ENCODE peak calls at places on chromosome 5, in four cellular contexts. J is WTC11, N is H1, D is HepG2. I is an unnamed sample.

GRCh38 chr5:3891118-3891517 is 295.5 kb downstream of the IRX1 start:
- DNase-seq in J (peak), N (no peak), D (no peak), I (no peak)

GRCh38 chr5:415928-416635 is 26.9 kb upstream of the EXOC3 start:
- DNase-seq in J (peak), N (no peak), D (peak), I (no peak)

GRCh38 chr5:39498247-39498952 is 73.6 kb upstream of the DAB2 start:
- DNase-seq in J (no peak), N (no peak), D (no peak), I (no peak)

GRCh38 chr5:28903643-28904042 is 1865.3 kb upstream of the CDH9 start:
- DNase-seq in J (no peak), N (no peak), D (no peak), I (no peak)

GRCh38 chr5:72107874-72108199 is 562 bp downstream of the MAP1B start:
- DNase-seq in J (peak), N (no peak), D (no peak), I (no peak)

GRCh38 chr5:11602298-11602697 is 301.9 kb downstream of the CTNND2 start:
- DNase-seq in J (no peak), N (no peak), D (peak), I (no peak)

GRCh38 chr5:72280655-72281069 is 39.4 kb downstream of the MRPS27 start:
- DNase-seq in J (no peak), N (no peak), D (no peak), I (no peak)

GRCh38 chr5:41903382-41903891 is 707 bp upstream of the RIMOC1 start:
- DNase-seq in J (no peak), N (no peak), D (no peak), I (no peak)

GRCh38 chr5:176541338-176542134 is 4.3 kb upstream of the RNF44 start:
- DNase-seq in J (peak), N (no peak), D (peak), I (no peak)

GRCh38 chr5:33441241-33441844 is 578 bp downstream of the TARS1 start:
- DNase-seq in J (no peak), N (no peak), D (peak), I (peak)

GRCh38 chr5:95027151-95027721 is 257.7 kb downstream of the MCTP1 start:
- DNase-seq in J (no peak), N (no peak), D (no peak), I (no peak)

GRCh38 chr5:141715340-141715905 is 33.4 kb upstream of the ARAP3 start:
- DNase-seq in J (no peak), N (no peak), D (no peak), I (no peak)

GRCh38 chr5:52746539-52746938 is 41.2 kb upstream of the ITGA1 start:
- DNase-seq in J (no peak), N (no peak), D (no peak), I (no peak)

GRCh38 chr5:142863856-142864255 is 93.7 kb downstream of the ARHGAP26 start:
- DNase-seq in J (peak), N (no peak), D (no peak), I (no peak)

GRCh38 chr5:10590226-10591047 is 26.6 kb downstream of the ANKRD33B start:
- DNase-seq in J (no peak), N (peak), D (no peak), I (no peak)

GRCh38 chr5:73796164-73797141 is 170.5 kb downstream of the ARHGEF28 start:
- DNase-seq in J (no peak), N (no peak), D (peak), I (peak)

GRCh38 chr5:126937796-126938195 is 92.6 kb downstream of the MARCHF3 start:
- DNase-seq in J (no peak), N (no peak), D (no peak), I (no peak)

GRCh38 chr5:105952875-105953274 is 1717.9 kb downstream of the EFNA5 start:
- DNase-seq in J (no peak), N (no peak), D (no peak), I (no peak)

GRCh38 chr5:59161206-59162105 is 578.6 kb downstream of the RAB3C start:
- DNase-seq in J (no peak), N (no peak), D (no peak), I (no peak)

GRCh38 chr5:115637507-115637906 is 11.7 kb upstream of the TMED7 start:
- DNase-seq in J (no peak), N (no peak), D (no peak), I (no peak)

DNA sequence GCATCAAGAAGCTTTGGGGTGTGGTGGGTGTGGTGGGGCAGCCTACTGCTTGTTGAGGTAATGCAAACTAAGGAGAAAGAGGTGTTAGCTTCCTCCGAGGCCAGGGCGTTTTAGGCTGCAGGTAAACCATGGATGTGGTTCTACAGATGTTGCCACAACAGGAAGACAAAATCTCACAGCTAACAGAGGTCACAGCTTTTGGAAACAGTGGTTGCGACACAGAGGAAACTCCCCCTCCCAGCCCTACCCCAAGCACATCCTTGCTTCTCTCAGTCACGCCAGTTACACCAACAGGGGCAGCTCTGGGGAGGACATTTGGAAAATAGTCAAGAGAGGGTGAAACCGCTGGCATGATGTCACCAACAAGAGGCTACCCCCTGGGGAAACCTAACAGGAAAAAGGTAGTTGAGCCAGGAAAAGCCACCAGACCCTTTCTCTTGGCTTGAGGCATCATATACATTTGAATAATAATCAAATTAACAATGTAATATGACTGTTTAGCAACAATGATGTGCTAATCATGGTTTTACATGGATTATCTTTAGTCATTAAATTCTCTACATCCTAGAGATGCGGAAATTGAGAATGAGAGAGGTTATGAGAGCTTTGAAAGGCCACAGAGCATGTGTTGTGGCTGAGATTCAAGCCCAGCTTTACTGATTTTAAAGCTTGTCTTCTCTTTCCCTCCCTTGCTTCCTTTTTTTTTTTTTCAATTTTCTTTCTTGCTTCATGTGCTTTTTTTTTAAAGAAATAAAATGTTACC is 82.2 kb upstream of the IL12B start:
- DNase-seq in J (no peak), N (no peak), D (no peak), I (peak)
- TF ChIP-seq ATF2 in J (no peak), N (no peak), D (no peak), I (peak)

GRCh38 chr5:146089287-146089686 is 16.1 kb downstream of the PLAC8L1 start:
- DNase-seq in J (no peak), N (no peak), D (no peak), I (no peak)

GRCh38 chr5:146088098-146088497 is 17.3 kb downstream of the PLAC8L1 start:
- DNase-seq in J (no peak), N (no peak), D (no peak), I (no peak)

DNA sequence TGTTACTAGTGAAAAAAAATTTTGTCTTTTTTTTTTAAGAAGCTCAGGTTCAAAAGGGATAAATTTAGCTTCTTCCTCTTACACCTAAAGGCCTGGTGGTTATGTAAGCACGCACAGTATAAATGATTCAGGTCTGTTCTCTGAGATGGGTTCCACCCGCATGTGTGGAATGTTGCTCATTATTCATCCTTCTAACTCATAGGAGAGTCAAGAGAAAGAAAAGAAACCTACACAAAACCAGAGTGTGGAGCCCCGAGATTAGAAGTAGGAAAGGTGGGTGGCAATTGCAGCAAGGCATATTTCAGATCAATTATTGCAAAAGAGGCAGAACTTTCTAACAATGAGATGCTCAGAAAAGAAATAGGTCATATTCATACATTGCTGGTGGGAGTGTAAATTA is 13.5 kb downstream of the PLAC8L1 start:
- DNase-seq in J (no peak), N (no peak), D (no peak), I (no peak)
- TF ChIP-seq ATF2 in J (no peak), N (no peak), D (no peak), I (no peak)

GRCh38 chr5:1805326-1805725 is 4.1 kb downstream of the NDUFS6 start:
- DNase-seq in J (no peak), N (no peak), D (no peak), I (no peak)
- TF ChIP-seq ATF2 in J (no peak), N (no peak), D (no peak), I (no peak)

DNA sequence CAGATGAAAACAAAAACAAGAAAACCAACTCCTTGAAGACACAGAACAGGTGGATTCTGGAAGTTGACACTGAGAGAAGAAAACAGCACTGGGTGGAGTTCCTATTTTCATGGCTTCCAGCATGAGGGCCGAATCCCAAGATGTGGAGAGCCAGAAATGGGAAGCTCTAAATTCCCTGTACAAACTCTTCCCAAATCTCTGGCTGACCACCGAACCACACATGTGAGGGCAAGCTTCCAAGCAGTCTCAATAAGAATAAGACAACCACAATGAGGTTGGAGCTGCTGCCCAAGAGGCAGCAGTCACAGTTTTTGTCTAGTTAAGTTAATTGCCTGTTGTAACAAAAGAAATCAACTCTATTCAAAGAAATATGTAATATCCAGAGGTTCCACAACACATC is 339.3 kb upstream of the SLC30A5 start:
- DNase-seq in J (no peak), N (no peak), D (no peak), I (no peak)
- TF ChIP-seq ATF2 in J (no peak), N (no peak), D (no peak), I (no peak)

GRCh38 chr5:17412760-17413671 is 85.0 kb upstream of the TAF11L2 start:
- DNase-seq in J (no peak), N (no peak), D (no peak), I (no peak)
- TF ChIP-seq ATF2 in J (no peak), N (no peak), D (no peak), I (no peak)

GRCh38 chr5:136242611-136243010 is 49.6 kb upstream of the SMIM32 start:
- DNase-seq in J (no peak), N (no peak), D (no peak), I (peak)

GRCh38 chr5:136246632-136247031 is 53.7 kb upstream of the SMIM32 start:
- DNase-seq in J (no peak), N (no peak), D (no peak), I (no peak)

GRCh38 chr5:136236479-136237083 is 43.6 kb upstream of the SMIM32 start:
- DNase-seq in J (no peak), N (no peak), D (no peak), I (no peak)

GRCh38 chr5:136246122-136246521 is 53.2 kb upstream of the SMIM32 start:
- DNase-seq in J (no peak), N (no peak), D (no peak), I (no peak)

GRCh38 chr5:136242136-136242535 is 49.2 kb upstream of the SMIM32 start:
- DNase-seq in J (no peak), N (no peak), D (no peak), I (peak)
- TF ChIP-seq ATF2 in J (no peak), N (no peak), D (no peak), I (no peak)

GRCh38 chr5:84274585-84275468 is 109.9 kb downstream of the EDIL3 start:
- DNase-seq in J (peak), N (no peak), D (peak), I (no peak)
- TF ChIP-seq ATF2 in J (no peak), N (no peak), D (no peak), I (no peak)

GRCh38 chr5:138655530-138656245 is 80.5 kb upstream of the HSPA9 start:
- DNase-seq in J (no peak), N (no peak), D (peak), I (no peak)
- TF ChIP-seq ATF2 in J (no peak), N (no peak), D (no peak), I (no peak)

DNA sequence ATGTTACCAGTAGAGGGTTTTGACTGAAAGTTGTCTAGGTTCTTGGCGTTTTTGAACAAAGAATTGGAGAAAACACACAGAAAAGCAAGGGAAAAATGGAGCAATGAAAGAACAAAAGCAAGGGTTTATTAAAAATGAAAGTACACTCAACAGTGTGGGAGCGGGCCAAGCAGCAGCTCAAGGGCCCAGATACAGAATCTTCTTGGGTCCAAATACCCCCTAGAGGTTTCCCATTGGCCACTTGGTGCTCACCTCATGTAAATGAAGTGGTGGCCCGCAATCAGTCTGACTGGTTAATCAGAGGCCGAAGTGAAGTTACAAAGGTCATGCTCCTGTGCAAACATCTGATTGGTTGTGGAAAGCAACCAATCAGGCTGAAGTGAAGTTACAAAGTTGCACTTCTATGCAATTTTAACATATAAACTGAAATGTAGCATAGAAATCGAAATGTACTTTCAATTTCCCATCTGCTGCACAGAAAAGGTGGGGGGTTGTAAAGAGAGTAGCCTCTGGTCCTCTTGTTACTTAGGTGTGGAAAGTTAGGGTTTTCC is 1.9 kb upstream of the GM2A start:
- DNase-seq in J (no peak), N (no peak), D (peak), I (peak)
- TF ChIP-seq ATF2 in J (no peak), N (no peak), D (peak), I (no peak)

GRCh38 chr5:84118551-84118950 is 266.1 kb downstream of the EDIL3 start:
- DNase-seq in J (no peak), N (no peak), D (no peak), I (no peak)

GRCh38 chr5:84119252-84119651 is 265.4 kb downstream of the EDIL3 start:
- DNase-seq in J (no peak), N (no peak), D (no peak), I (no peak)

GRCh38 chr5:84113246-84114118 is 271.2 kb downstream of the EDIL3 start:
- DNase-seq in J (peak), N (peak), D (no peak), I (no peak)

DNA sequence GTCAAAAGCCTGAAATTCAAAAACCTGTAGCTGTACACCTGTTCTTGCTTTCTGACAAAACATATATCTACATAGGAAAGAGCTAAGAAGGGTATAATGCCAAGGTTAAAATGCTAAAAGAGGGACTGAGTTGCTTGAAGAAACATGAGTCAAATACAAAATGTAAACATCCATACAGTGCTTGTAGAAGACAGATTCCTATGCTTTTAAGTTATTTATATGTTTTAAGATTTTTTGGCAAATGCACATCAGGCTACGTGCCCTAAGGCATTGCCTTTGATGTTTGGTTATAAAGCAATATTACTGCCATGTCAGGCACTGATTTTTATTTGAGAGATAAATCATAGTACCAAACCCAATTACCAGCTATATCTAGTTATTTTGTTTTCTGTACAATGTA is 269.0 kb downstream of the EDIL3 start:
- DNase-seq in J (no peak), N (no peak), D (no peak), I (no peak)
- TF ChIP-seq ATF2 in J (no peak), N (no peak), D (no peak), I (no peak)